ENCODE peak calls at places on chromosomes 16 and 17, in four cellular contexts. G is breast epithelium, Y is NCI-H1436, L is keratinocyte. N is an unnamed sample.

GRCh38 chr17:81489012-81489968 is 23.3 kb downstream of the ACTG1 start:
- DNase-seq in Y (peak), L (no peak), G (no peak), N (peak)

GRCh38 chr16:31487720-31488629 is 5.1 kb downstream of the SLC5A2 start:
- DNase-seq in G (no peak), L (no peak), Y (peak), N (no peak)

GRCh38 chr16:80526418-80527061 is 14.3 kb upstream of the DYNLRB2 start:
- DNase-seq in L (no peak), G (no peak), Y (peak), N (peak)

GRCh38 chr17:74790206-74791066 is 14.3 kb upstream of the NAT9 start:
- DNase-seq in Y (no peak), G (no peak), L (no peak), N (no peak)

GRCh38 chr16:88936008-88936912 is 40.7 kb downstream of the CBFA2T3 start:
- DNase-seq in Y (no peak), G (no peak), L (no peak), N (no peak)

GRCh38 chr16:22727285-22728166 is 86.4 kb upstream of the HS3ST2 start:
- DNase-seq in L (no peak), G (no peak), Y (no peak), N (no peak)

GRCh38 chr17:35889818-35890773 is 9.9 kb upstream of the CCL5 start:
- DNase-seq in Y (no peak), L (no peak), G (no peak), N (no peak)

GRCh38 chr17:42682400-42683384 is at the start of gene CNTNAP1:
- DNase-seq in Y (peak), G (no peak), L (no peak), N (peak)

GRCh38 chr17:43410557-43411368 is 12.0 kb downstream of the ARL4D start:
- DNase-seq in G (no peak), L (no peak), Y (no peak), N (no peak)

GRCh38 chr16:10906482-10906881 is 29.5 kb downstream of the CIITA start:
- DNase-seq in Y (no peak), G (no peak), L (no peak), N (no peak)

GRCh38 chr16:3496386-3496785 is 1.1 kb upstream of the C16orf90 start:
- DNase-seq in G (no peak), Y (no peak), L (no peak), N (no peak)

GRCh38 chr17:16935241-16935663 is 36.7 kb downstream of the TNFRSF13B start:
- DNase-seq in Y (no peak), G (no peak), L (no peak), N (no peak)

GRCh38 chr16:4687416-4687815 is 5.9 kb upstream of the NUDT16L1 start:
- DNase-seq in L (no peak), G (no peak), Y (no peak), N (no peak)

GRCh38 chr17:40553694-40554534 is 11.4 kb downstream of the CCR7 start:
- DNase-seq in L (no peak), G (peak), Y (no peak), N (no peak)